ENCODE peak calls at places on chromosome X, in four cellular contexts. G, K, T and D are unnamed samples. For H3K4me1, the result is how much of the 10 kb centered on the place peaks cover.

GRCh38 chrX:69144854-69145253 is 20.4 kb downstream of the PJA1 start:
- DNase-seq in G (no peak), K (no peak), T (no peak), D (no peak)

GRCh38 chrX:150366951-150367545 is 3.9 kb downstream of the MAMLD1 start:
- DNase-seq in G (no peak), K (no peak), T (no peak), D (no peak)

GRCh38 chrX:105975382-105975781 is 63.1 kb downstream of the SERPINA7 start:
- DNase-seq in G (peak), K (no peak), T (no peak), D (no peak)

GRCh38 chrX:109472939-109473713 is 8.8 kb downstream of the GUCY2F start:
- DNase-seq in G (peak), K (peak), T (peak), D (no peak)

GRCh38 chrX:138858946-138859345 is 147.4 kb upstream of the FGF13 start:
- DNase-seq in G (no peak), K (no peak), T (no peak), D (no peak)

GRCh38 chrX:105553118-105553517 is 269.2 kb upstream of the NRK start:
- DNase-seq in G (no peak), K (no peak), T (no peak), D (no peak)

GRCh38 chrX:1448793-1449580 is 3.7 kb downstream of the ASMTL start:
- DNase-seq in G (no peak), K (no peak), T (no peak), D (no peak)

GRCh38 chrX:115642895-115643530 is 82.0 kb downstream of the PLS3 start:
- DNase-seq in G (peak), K (peak), T (peak), D (no peak)

GRCh38 chrX:1521459-1521956 is 15.5 kb downstream of the P2RY8 start:
- DNase-seq in G (no peak), K (no peak), T (no peak), D (no peak)

GRCh38 chrX:102126863-102127262 is 1.4 kb downstream of the TCEAL2 start:
- DNase-seq in G (no peak), K (no peak), T (no peak), D (no peak)

GRCh38 chrX:122091571-122091970 is 1044.2 kb downstream of the GLUD2 start:
- DNase-seq in G (no peak), K (no peak), T (no peak), D (no peak)

DNA sequence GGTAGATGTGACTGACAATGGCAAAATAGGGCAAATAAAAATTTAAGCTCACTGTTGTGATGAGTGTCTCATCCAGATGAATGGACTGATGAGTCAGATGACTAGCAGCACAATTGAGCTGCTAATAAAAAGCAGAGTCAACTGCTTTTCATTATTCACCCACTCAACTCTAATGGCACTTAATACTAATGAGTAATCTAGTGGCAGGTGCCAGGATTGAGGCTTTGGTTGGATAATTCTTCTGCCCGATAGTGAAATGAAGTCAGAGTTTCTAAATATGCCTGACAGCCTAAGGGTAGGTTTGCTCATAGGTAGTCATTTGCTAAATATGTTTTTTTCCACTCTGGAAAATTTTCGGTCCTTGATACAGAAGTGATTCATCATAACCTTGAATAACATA is 10.4 kb downstream of the OGT start:
- DNase-seq in G (no peak), K (no peak), T (no peak), D (no peak)
- H3K4me1 ChIP-seq in G (under half), K (under half), T (half or more), D (under half)

DNA sequence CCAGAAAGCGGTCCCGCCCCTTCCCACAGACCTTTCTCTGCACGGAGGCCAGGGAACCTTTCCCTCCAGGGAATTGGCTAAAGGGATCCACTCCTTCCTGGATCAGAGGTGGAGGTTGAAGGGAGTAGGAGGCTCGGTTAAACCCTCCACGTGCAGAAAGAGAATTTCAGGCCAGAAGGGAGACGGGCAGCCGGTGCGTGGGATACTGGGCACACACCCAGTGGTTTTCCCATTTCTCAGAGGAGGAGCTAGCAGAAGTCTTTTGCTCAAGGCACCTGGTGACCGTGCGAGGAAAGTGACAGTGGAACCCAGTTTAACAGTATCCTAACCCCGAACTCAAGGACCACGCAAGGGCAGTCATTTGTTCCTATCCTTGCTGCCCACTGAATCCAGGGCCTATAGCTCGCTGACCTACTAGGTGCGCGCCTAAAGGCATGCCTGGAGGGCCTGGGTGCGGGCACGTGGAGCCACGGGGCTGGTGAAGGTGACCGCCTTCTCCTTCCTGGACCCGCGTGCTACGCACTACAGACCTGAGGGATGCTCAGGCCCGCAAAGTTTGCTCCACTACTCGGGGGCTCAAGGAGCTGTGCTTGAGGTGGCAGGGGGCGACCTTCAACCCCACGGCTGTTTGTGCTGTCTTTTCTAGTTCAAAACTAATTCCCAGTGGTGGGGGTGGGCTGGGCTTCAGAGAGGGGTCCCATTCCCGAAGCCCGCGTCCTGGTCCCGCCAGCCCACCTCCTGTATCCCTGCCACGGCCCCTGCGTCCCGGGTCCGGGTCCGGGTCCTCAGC is 584 bp upstream of the AFF2 start:
- DNase-seq in G (no peak), K (no peak), T (no peak), D (no peak)
- H3K4me3 ChIP-seq in G (no peak), K (peak), T (peak), D (no peak)

GRCh38 chrX:13099121-13099520 is 54.7 kb upstream of the FAM9C start:
- DNase-seq in G (no peak), K (no peak), T (no peak), D (no peak)

GRCh38 chrX:13102636-13103035 is 58.2 kb upstream of the FAM9C start:
- DNase-seq in G (no peak), K (no peak), T (no peak), D (no peak)

GRCh38 chrX:13103111-13103913 is 58.9 kb upstream of the FAM9C start:
- DNase-seq in G (no peak), K (no peak), T (no peak), D (no peak)

GRCh38 chrX:13101439-13102139 is 57.2 kb upstream of the FAM9C start:
- DNase-seq in G (peak), K (peak), T (peak), D (no peak)

GRCh38 chrX:13103914-13104274 is 59.5 kb upstream of the FAM9C start:
- DNase-seq in G (no peak), K (no peak), T (no peak), D (no peak)
- H3K4me1 ChIP-seq in G (under half), K (under half), T (under half), D (under half)

GRCh38 chrX:49160908-49161307 is 1.6 kb upstream of the MAGIX start:
- DNase-seq in G (no peak), K (no peak), T (no peak), D (no peak)

GRCh38 chrX:49153467-49153866 is 9.1 kb upstream of the MAGIX start:
- DNase-seq in G (no peak), K (no peak), T (no peak), D (no peak)

GRCh38 chrX:49155900-49156837 is 6.4 kb upstream of the MAGIX start:
- DNase-seq in G (peak), K (peak), T (peak), D (peak)

GRCh38 chrX:49157194-49157593 is 5.4 kb upstream of the MAGIX start:
- DNase-seq in G (no peak), K (no peak), T (no peak), D (peak)

GRCh38 chrX:49155243-49155899 is 7.2 kb upstream of the MAGIX start:
- DNase-seq in G (peak), K (no peak), T (peak), D (no peak)
- H3K4me3 ChIP-seq in G (peak), K (peak), T (peak), D (peak)

GRCh38 chrX:107677909-107678308 is 49.6 kb downstream of the PRPS1 start:
- DNase-seq in G (no peak), K (no peak), T (no peak), D (no peak)
- H3K4me1 ChIP-seq in G (under half), K (under half), T (half or more), D (under half)

GRCh38 chrX:3549442-3549875 is 164.0 kb downstream of the PRKX start:
- DNase-seq in G (no peak), K (peak), T (peak), D (no peak)

GRCh38 chrX:3550160-3550765 is 163.2 kb downstream of the PRKX start:
- DNase-seq in G (no peak), K (peak), T (no peak), D (no peak)

GRCh38 chrX:3548743-3549441 is 164.6 kb downstream of the PRKX start:
- DNase-seq in G (peak), K (no peak), T (peak), D (no peak)

GRCh38 chrX:3545901-3546300 is 167.5 kb downstream of the PRKX start:
- DNase-seq in G (no peak), K (no peak), T (no peak), D (no peak)

DNA sequence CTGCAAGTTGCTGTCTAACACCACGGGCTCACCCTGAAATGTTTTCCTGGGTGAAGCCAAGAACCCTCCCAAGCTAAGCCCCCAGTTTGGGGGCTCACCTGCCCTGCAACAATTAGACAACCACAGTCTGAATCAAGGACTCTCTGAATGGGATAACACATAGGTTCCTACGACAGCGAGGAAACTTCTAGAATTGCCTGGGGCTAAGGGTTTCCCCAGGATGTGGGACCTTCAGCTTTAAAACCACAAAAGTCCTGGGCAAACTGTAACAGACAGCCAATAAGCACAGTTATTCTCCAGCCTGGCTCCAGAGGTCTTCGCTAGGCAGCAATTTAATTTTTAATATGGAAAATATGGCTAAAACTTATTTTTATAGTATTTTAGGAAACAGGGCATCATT is 162.6 kb downstream of the PRKX start:
- DNase-seq in G (no peak), K (no peak), T (no peak), D (no peak)
- H3K4me3 ChIP-seq in G (no peak), K (no peak), T (no peak), D (no peak)

GRCh38 chrX:48911407-48912182 is at the start of gene SLC35A2:
- DNase-seq in G (peak), K (peak), T (peak), D (peak)
- H3K4me1 ChIP-seq in G (under half), K (under half), T (under half), D (under half)

GRCh38 chrX:154751669-154752271 is 893 bp upstream of the GAB3 start:
- DNase-seq in G (no peak), K (no peak), T (peak), D (no peak)
- H3K4me3 ChIP-seq in G (no peak), K (no peak), T (peak), D (no peak)

GRCh38 chrX:130144509-130144908 is 21.1 kb downstream of the AIFM1 start:
- DNase-seq in G (no peak), K (no peak), T (no peak), D (no peak)
- H3K4me1 ChIP-seq in G (under half), K (under half), T (under half), D (under half)

DNA sequence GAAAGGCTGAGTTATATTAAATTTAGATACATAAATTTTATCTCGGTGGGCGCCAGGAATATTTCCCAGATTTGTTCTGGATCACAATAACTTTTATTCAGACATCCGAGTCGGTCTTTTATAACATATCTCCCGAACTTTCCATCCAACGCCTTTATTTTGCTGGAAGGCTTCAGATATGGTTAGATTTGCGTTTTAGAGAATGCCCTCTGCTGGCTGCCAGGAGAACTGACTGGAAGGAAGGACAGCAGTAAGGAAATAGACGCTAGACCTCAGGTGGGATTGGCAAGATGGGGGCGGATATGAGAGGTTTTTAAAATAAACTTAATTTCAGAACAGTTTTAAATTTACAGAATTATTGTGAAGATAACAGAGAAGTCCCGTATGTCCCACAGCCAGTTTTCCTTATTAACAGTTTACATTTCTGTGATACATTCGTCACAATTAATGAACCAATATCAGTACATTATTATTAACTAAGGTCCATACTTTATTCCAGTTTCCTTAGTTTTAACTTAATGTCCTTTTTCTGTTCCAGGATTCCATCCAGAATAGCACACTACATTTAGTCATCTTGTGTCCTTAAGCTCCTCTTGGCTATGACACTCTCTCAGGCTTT is 4.6 kb upstream of the KANTR start:
- DNase-seq in G (peak), K (peak), T (peak), D (no peak)
- H3K4me3 ChIP-seq in G (no peak), K (no peak), T (peak), D (peak)